ENCODE peak calls at places on chromosome 6, in seven cellular contexts. One of them, this sample, is unnamed.

GRCh38 chr6:165091121-165091785 is 218.2 kb downstream of the C6orf118 start:
- DNase-seq in B cell: no peak
- DNase-seq in brain microvascular endothelial cell: no peak
- DNase-seq in NCI-H1092 treated with DMSO at 0.1 percent for 48 hours: no peak
- DNase-seq in naive thymus-derived CD8-positive, alpha-beta T cell: no peak
- DNase-seq in caudate nucleus: no peak
- DNase-seq in activated CD4-positive, alpha-beta T cell treated with anti-CD3 and anti-CD28 coated beads, Interleukin-2, amount 50 U/mL, for 1 hour: no peak
- DNase-seq in this sample: peak

GRCh38 chr6:135267085-135267484 is 86.0 kb downstream of the MYB start:
- DNase-seq in naive thymus-derived CD8-positive, alpha-beta T cell: no peak
- DNase-seq in activated CD4-positive, alpha-beta T cell treated with anti-CD3 and anti-CD28 coated beads, Interleukin-2, amount 50 U/mL, for 1 hour: no peak
- DNase-seq in caudate nucleus: no peak
- DNase-seq in NCI-H1092 treated with DMSO at 0.1 percent for 48 hours: peak
- DNase-seq in B cell: no peak
- DNase-seq in brain microvascular endothelial cell: no peak
- DNase-seq in this sample: no peak

GRCh38 chr6:107730106-107730505 is 94.0 kb downstream of the SCML4 start:
- DNase-seq in activated CD4-positive, alpha-beta T cell treated with anti-CD3 and anti-CD28 coated beads, Interleukin-2, amount 50 U/mL, for 1 hour: peak
- DNase-seq in brain microvascular endothelial cell: no peak
- DNase-seq in NCI-H1092 treated with DMSO at 0.1 percent for 48 hours: no peak
- DNase-seq in caudate nucleus: no peak
- DNase-seq in naive thymus-derived CD8-positive, alpha-beta T cell: peak
- DNase-seq in B cell: no peak
- DNase-seq in this sample: no peak

GRCh38 chr6:168035661-168036616 is 38.5 kb downstream of the KIF25 start:
- DNase-seq in B cell: no peak
- DNase-seq in naive thymus-derived CD8-positive, alpha-beta T cell: no peak
- DNase-seq in brain microvascular endothelial cell: peak
- DNase-seq in caudate nucleus: no peak
- DNase-seq in activated CD4-positive, alpha-beta T cell treated with anti-CD3 and anti-CD28 coated beads, Interleukin-2, amount 50 U/mL, for 1 hour: no peak
- DNase-seq in NCI-H1092 treated with DMSO at 0.1 percent for 48 hours: peak
- DNase-seq in this sample: no peak

GRCh38 chr6:44841829-44842228 is 454.3 kb downstream of the CDC5L start:
- DNase-seq in naive thymus-derived CD8-positive, alpha-beta T cell: no peak
- DNase-seq in B cell: no peak
- DNase-seq in NCI-H1092 treated with DMSO at 0.1 percent for 48 hours: no peak
- DNase-seq in brain microvascular endothelial cell: no peak
- DNase-seq in caudate nucleus: no peak
- DNase-seq in activated CD4-positive, alpha-beta T cell treated with anti-CD3 and anti-CD28 coated beads, Interleukin-2, amount 50 U/mL, for 1 hour: no peak
- DNase-seq in this sample: no peak

GRCh38 chr6:116545661-116546060 is at the start of gene TRAPPC3L:
- DNase-seq in NCI-H1092 treated with DMSO at 0.1 percent for 48 hours: no peak
- DNase-seq in caudate nucleus: no peak
- DNase-seq in B cell: no peak
- DNase-seq in activated CD4-positive, alpha-beta T cell treated with anti-CD3 and anti-CD28 coated beads, Interleukin-2, amount 50 U/mL, for 1 hour: no peak
- DNase-seq in naive thymus-derived CD8-positive, alpha-beta T cell: no peak
- DNase-seq in brain microvascular endothelial cell: no peak
- DNase-seq in this sample: no peak

GRCh38 chr6:128767150-128767549 is 115.8 kb upstream of the LAMA2 start:
- DNase-seq in B cell: no peak
- DNase-seq in NCI-H1092 treated with DMSO at 0.1 percent for 48 hours: no peak
- DNase-seq in brain microvascular endothelial cell: no peak
- DNase-seq in caudate nucleus: no peak
- DNase-seq in activated CD4-positive, alpha-beta T cell treated with anti-CD3 and anti-CD28 coated beads, Interleukin-2, amount 50 U/mL, for 1 hour: no peak
- DNase-seq in naive thymus-derived CD8-positive, alpha-beta T cell: no peak
- DNase-seq in this sample: no peak

GRCh38 chr6:169695131-169695530 is 6.7 kb downstream of the WDR27 start:
- DNase-seq in brain microvascular endothelial cell: no peak
- DNase-seq in NCI-H1092 treated with DMSO at 0.1 percent for 48 hours: no peak
- DNase-seq in caudate nucleus: no peak
- DNase-seq in naive thymus-derived CD8-positive, alpha-beta T cell: no peak
- DNase-seq in activated CD4-positive, alpha-beta T cell treated with anti-CD3 and anti-CD28 coated beads, Interleukin-2, amount 50 U/mL, for 1 hour: no peak
- DNase-seq in B cell: no peak
- DNase-seq in this sample: no peak

GRCh38 chr6:144469144-144469575 is 184.0 kb downstream of the UTRN start:
- DNase-seq in brain microvascular endothelial cell: no peak
- DNase-seq in NCI-H1092 treated with DMSO at 0.1 percent for 48 hours: no peak
- DNase-seq in caudate nucleus: no peak
- DNase-seq in B cell: no peak
- DNase-seq in naive thymus-derived CD8-positive, alpha-beta T cell: no peak
- DNase-seq in activated CD4-positive, alpha-beta T cell treated with anti-CD3 and anti-CD28 coated beads, Interleukin-2, amount 50 U/mL, for 1 hour: no peak
- DNase-seq in this sample: peak

GRCh38 chr6:36443951-36444428 is 1.2 kb downstream of the KCTD20 start:
- DNase-seq in brain microvascular endothelial cell: no peak
- DNase-seq in B cell: no peak
- DNase-seq in NCI-H1092 treated with DMSO at 0.1 percent for 48 hours: no peak
- DNase-seq in caudate nucleus: no peak
- DNase-seq in naive thymus-derived CD8-positive, alpha-beta T cell: no peak
- DNase-seq in activated CD4-positive, alpha-beta T cell treated with anti-CD3 and anti-CD28 coated beads, Interleukin-2, amount 50 U/mL, for 1 hour: no peak
- DNase-seq in this sample: no peak

GRCh38 chr6:163962627-163963117 is 548.2 kb downstream of the QKI start:
- DNase-seq in activated CD4-positive, alpha-beta T cell treated with anti-CD3 and anti-CD28 coated beads, Interleukin-2, amount 50 U/mL, for 1 hour: no peak
- DNase-seq in naive thymus-derived CD8-positive, alpha-beta T cell: no peak
- DNase-seq in NCI-H1092 treated with DMSO at 0.1 percent for 48 hours: no peak
- DNase-seq in brain microvascular endothelial cell: no peak
- DNase-seq in B cell: no peak
- DNase-seq in caudate nucleus: no peak
- DNase-seq in this sample: no peak

GRCh38 chr6:131063764-131064272 is 773 bp upstream of the EPB41L2 start:
- DNase-seq in activated CD4-positive, alpha-beta T cell treated with anti-CD3 and anti-CD28 coated beads, Interleukin-2, amount 50 U/mL, for 1 hour: no peak
- DNase-seq in NCI-H1092 treated with DMSO at 0.1 percent for 48 hours: no peak
- DNase-seq in B cell: no peak
- DNase-seq in caudate nucleus: no peak
- DNase-seq in naive thymus-derived CD8-positive, alpha-beta T cell: no peak
- DNase-seq in brain microvascular endothelial cell: no peak
- DNase-seq in this sample: no peak

GRCh38 chr6:4612636-4613171 is 163.5 kb upstream of the CDYL start:
- DNase-seq in naive thymus-derived CD8-positive, alpha-beta T cell: no peak
- DNase-seq in brain microvascular endothelial cell: no peak
- DNase-seq in B cell: no peak
- DNase-seq in caudate nucleus: no peak
- DNase-seq in NCI-H1092 treated with DMSO at 0.1 percent for 48 hours: no peak
- DNase-seq in activated CD4-positive, alpha-beta T cell treated with anti-CD3 and anti-CD28 coated beads, Interleukin-2, amount 50 U/mL, for 1 hour: no peak
- DNase-seq in this sample: peak

GRCh38 chr6:86775893-86776292 is 161.4 kb upstream of the HTR1E start:
- DNase-seq in NCI-H1092 treated with DMSO at 0.1 percent for 48 hours: no peak
- DNase-seq in activated CD4-positive, alpha-beta T cell treated with anti-CD3 and anti-CD28 coated beads, Interleukin-2, amount 50 U/mL, for 1 hour: no peak
- DNase-seq in B cell: no peak
- DNase-seq in naive thymus-derived CD8-positive, alpha-beta T cell: no peak
- DNase-seq in caudate nucleus: no peak
- DNase-seq in brain microvascular endothelial cell: no peak
- DNase-seq in this sample: no peak

GRCh38 chr6:166143011-166143410 is 24.6 kb downstream of the TBXT start:
- DNase-seq in activated CD4-positive, alpha-beta T cell treated with anti-CD3 and anti-CD28 coated beads, Interleukin-2, amount 50 U/mL, for 1 hour: no peak
- DNase-seq in B cell: no peak
- DNase-seq in NCI-H1092 treated with DMSO at 0.1 percent for 48 hours: no peak
- DNase-seq in naive thymus-derived CD8-positive, alpha-beta T cell: no peak
- DNase-seq in brain microvascular endothelial cell: peak
- DNase-seq in caudate nucleus: no peak
- DNase-seq in this sample: no peak

GRCh38 chr6:95866732-95867131 is 149.0 kb upstream of the FUT9 start:
- DNase-seq in activated CD4-positive, alpha-beta T cell treated with anti-CD3 and anti-CD28 coated beads, Interleukin-2, amount 50 U/mL, for 1 hour: no peak
- DNase-seq in naive thymus-derived CD8-positive, alpha-beta T cell: no peak
- DNase-seq in NCI-H1092 treated with DMSO at 0.1 percent for 48 hours: peak
- DNase-seq in caudate nucleus: no peak
- DNase-seq in B cell: no peak
- DNase-seq in brain microvascular endothelial cell: no peak
- DNase-seq in this sample: no peak

GRCh38 chr6:29530671-29531310 is 28.7 kb downstream of the UBD start:
- DNase-seq in activated CD4-positive, alpha-beta T cell treated with anti-CD3 and anti-CD28 coated beads, Interleukin-2, amount 50 U/mL, for 1 hour: no peak
- DNase-seq in caudate nucleus: no peak
- DNase-seq in brain microvascular endothelial cell: no peak
- DNase-seq in NCI-H1092 treated with DMSO at 0.1 percent for 48 hours: no peak
- DNase-seq in B cell: no peak
- DNase-seq in naive thymus-derived CD8-positive, alpha-beta T cell: no peak
- DNase-seq in this sample: no peak

GRCh38 chr6:30061766-30062458 is 847 bp downstream of the POLR1H start:
- DNase-seq in NCI-H1092 treated with DMSO at 0.1 percent for 48 hours: no peak
- DNase-seq in activated CD4-positive, alpha-beta T cell treated with anti-CD3 and anti-CD28 coated beads, Interleukin-2, amount 50 U/mL, for 1 hour: peak
- DNase-seq in brain microvascular endothelial cell: no peak
- DNase-seq in naive thymus-derived CD8-positive, alpha-beta T cell: no peak
- DNase-seq in B cell: no peak
- DNase-seq in caudate nucleus: no peak
- DNase-seq in this sample: no peak

GRCh38 chr6:16437984-16438383 is 199.6 kb downstream of the GMPR start:
- DNase-seq in B cell: no peak
- DNase-seq in caudate nucleus: no peak
- DNase-seq in activated CD4-positive, alpha-beta T cell treated with anti-CD3 and anti-CD28 coated beads, Interleukin-2, amount 50 U/mL, for 1 hour: peak
- DNase-seq in NCI-H1092 treated with DMSO at 0.1 percent for 48 hours: no peak
- DNase-seq in brain microvascular endothelial cell: no peak
- DNase-seq in naive thymus-derived CD8-positive, alpha-beta T cell: no peak
- DNase-seq in this sample: no peak

GRCh38 chr6:30518505-30518850 is 29.2 kb downstream of the HLA-E start:
- DNase-seq in B cell: no peak
- DNase-seq in activated CD4-positive, alpha-beta T cell treated with anti-CD3 and anti-CD28 coated beads, Interleukin-2, amount 50 U/mL, for 1 hour: no peak
- DNase-seq in naive thymus-derived CD8-positive, alpha-beta T cell: no peak
- DNase-seq in NCI-H1092 treated with DMSO at 0.1 percent for 48 hours: no peak
- DNase-seq in brain microvascular endothelial cell: no peak
- DNase-seq in caudate nucleus: no peak
- DNase-seq in this sample: no peak

GRCh38 chr6:44701637-44702101 is 314.2 kb downstream of the CDC5L start:
- DNase-seq in B cell: no peak
- DNase-seq in caudate nucleus: no peak
- DNase-seq in NCI-H1092 treated with DMSO at 0.1 percent for 48 hours: no peak
- DNase-seq in activated CD4-positive, alpha-beta T cell treated with anti-CD3 and anti-CD28 coated beads, Interleukin-2, amount 50 U/mL, for 1 hour: no peak
- DNase-seq in naive thymus-derived CD8-positive, alpha-beta T cell: no peak
- DNase-seq in brain microvascular endothelial cell: no peak
- DNase-seq in this sample: peak

GRCh38 chr6:3337521-3338350 is 79.0 kb downstream of the PSMG4 start:
- DNase-seq in activated CD4-positive, alpha-beta T cell treated with anti-CD3 and anti-CD28 coated beads, Interleukin-2, amount 50 U/mL, for 1 hour: no peak
- DNase-seq in B cell: peak
- DNase-seq in naive thymus-derived CD8-positive, alpha-beta T cell: no peak
- DNase-seq in NCI-H1092 treated with DMSO at 0.1 percent for 48 hours: no peak
- DNase-seq in brain microvascular endothelial cell: no peak
- DNase-seq in caudate nucleus: no peak
- DNase-seq in this sample: no peak

GRCh38 chr6:163688971-163689370 is 274.5 kb downstream of the QKI start:
- DNase-seq in NCI-H1092 treated with DMSO at 0.1 percent for 48 hours: no peak
- DNase-seq in activated CD4-positive, alpha-beta T cell treated with anti-CD3 and anti-CD28 coated beads, Interleukin-2, amount 50 U/mL, for 1 hour: no peak
- DNase-seq in caudate nucleus: no peak
- DNase-seq in brain microvascular endothelial cell: no peak
- DNase-seq in naive thymus-derived CD8-positive, alpha-beta T cell: no peak
- DNase-seq in B cell: no peak
- DNase-seq in this sample: no peak

GRCh38 chr6:35725721-35726438 is 11.0 kb upstream of the ARMC12 start:
- DNase-seq in caudate nucleus: peak
- DNase-seq in naive thymus-derived CD8-positive, alpha-beta T cell: no peak
- DNase-seq in brain microvascular endothelial cell: peak
- DNase-seq in activated CD4-positive, alpha-beta T cell treated with anti-CD3 and anti-CD28 coated beads, Interleukin-2, amount 50 U/mL, for 1 hour: no peak
- DNase-seq in NCI-H1092 treated with DMSO at 0.1 percent for 48 hours: no peak
- DNase-seq in B cell: no peak
- DNase-seq in this sample: no peak

GRCh38 chr6:162056745-162057144 is 670.8 kb downstream of the PRKN start:
- DNase-seq in naive thymus-derived CD8-positive, alpha-beta T cell: no peak
- DNase-seq in activated CD4-positive, alpha-beta T cell treated with anti-CD3 and anti-CD28 coated beads, Interleukin-2, amount 50 U/mL, for 1 hour: no peak
- DNase-seq in brain microvascular endothelial cell: peak
- DNase-seq in NCI-H1092 treated with DMSO at 0.1 percent for 48 hours: no peak
- DNase-seq in B cell: no peak
- DNase-seq in caudate nucleus: no peak
- DNase-seq in this sample: no peak

GRCh38 chr6:169967687-169968086 is 216.3 kb downstream of the ERMARD start:
- DNase-seq in brain microvascular endothelial cell: no peak
- DNase-seq in activated CD4-positive, alpha-beta T cell treated with anti-CD3 and anti-CD28 coated beads, Interleukin-2, amount 50 U/mL, for 1 hour: no peak
- DNase-seq in NCI-H1092 treated with DMSO at 0.1 percent for 48 hours: no peak
- DNase-seq in B cell: peak
- DNase-seq in naive thymus-derived CD8-positive, alpha-beta T cell: no peak
- DNase-seq in caudate nucleus: no peak
- DNase-seq in this sample: no peak

GRCh38 chr6:26743157-26743821 is 83.7 kb upstream of the ZNF322 start:
- DNase-seq in activated CD4-positive, alpha-beta T cell treated with anti-CD3 and anti-CD28 coated beads, Interleukin-2, amount 50 U/mL, for 1 hour: no peak
- DNase-seq in B cell: no peak
- DNase-seq in brain microvascular endothelial cell: peak
- DNase-seq in NCI-H1092 treated with DMSO at 0.1 percent for 48 hours: no peak
- DNase-seq in naive thymus-derived CD8-positive, alpha-beta T cell: no peak
- DNase-seq in caudate nucleus: no peak
- DNase-seq in this sample: peak

GRCh38 chr6:41826343-41827043 is 39.0 kb downstream of the TOMM6 start:
- DNase-seq in activated CD4-positive, alpha-beta T cell treated with anti-CD3 and anti-CD28 coated beads, Interleukin-2, amount 50 U/mL, for 1 hour: no peak
- DNase-seq in naive thymus-derived CD8-positive, alpha-beta T cell: no peak
- DNase-seq in brain microvascular endothelial cell: no peak
- DNase-seq in caudate nucleus: no peak
- DNase-seq in B cell: no peak
- DNase-seq in NCI-H1092 treated with DMSO at 0.1 percent for 48 hours: no peak
- DNase-seq in this sample: no peak

GRCh38 chr6:94645191-94645590 is 932.1 kb upstream of the MANEA start:
- DNase-seq in brain microvascular endothelial cell: no peak
- DNase-seq in caudate nucleus: no peak
- DNase-seq in B cell: no peak
- DNase-seq in activated CD4-positive, alpha-beta T cell treated with anti-CD3 and anti-CD28 coated beads, Interleukin-2, amount 50 U/mL, for 1 hour: no peak
- DNase-seq in naive thymus-derived CD8-positive, alpha-beta T cell: no peak
- DNase-seq in NCI-H1092 treated with DMSO at 0.1 percent for 48 hours: no peak
- DNase-seq in this sample: no peak

GRCh38 chr6:138036111-138036510 is 71.1 kb downstream of the PERP start:
- DNase-seq in naive thymus-derived CD8-positive, alpha-beta T cell: no peak
- DNase-seq in caudate nucleus: no peak
- DNase-seq in B cell: no peak
- DNase-seq in brain microvascular endothelial cell: no peak
- DNase-seq in NCI-H1092 treated with DMSO at 0.1 percent for 48 hours: no peak
- DNase-seq in activated CD4-positive, alpha-beta T cell treated with anti-CD3 and anti-CD28 coated beads, Interleukin-2, amount 50 U/mL, for 1 hour: no peak
- DNase-seq in this sample: no peak

GRCh38 chr6:11414564-11414963 is 123.0 kb upstream of the TMEM170B start:
- DNase-seq in naive thymus-derived CD8-positive, alpha-beta T cell: no peak
- DNase-seq in NCI-H1092 treated with DMSO at 0.1 percent for 48 hours: no peak
- DNase-seq in caudate nucleus: no peak
- DNase-seq in brain microvascular endothelial cell: no peak
- DNase-seq in B cell: no peak
- DNase-seq in activated CD4-positive, alpha-beta T cell treated with anti-CD3 and anti-CD28 coated beads, Interleukin-2, amount 50 U/mL, for 1 hour: peak
- DNase-seq in this sample: no peak

GRCh38 chr6:94213176-94213575 is 793.8 kb upstream of the EPHA7 start:
- DNase-seq in caudate nucleus: no peak
- DNase-seq in NCI-H1092 treated with DMSO at 0.1 percent for 48 hours: no peak
- DNase-seq in naive thymus-derived CD8-positive, alpha-beta T cell: no peak
- DNase-seq in B cell: no peak
- DNase-seq in activated CD4-positive, alpha-beta T cell treated with anti-CD3 and anti-CD28 coated beads, Interleukin-2, amount 50 U/mL, for 1 hour: no peak
- DNase-seq in brain microvascular endothelial cell: no peak
- DNase-seq in this sample: no peak

GRCh38 chr6:70129341-70129740 is 173.5 kb downstream of the COL9A1 start:
- DNase-seq in B cell: no peak
- DNase-seq in naive thymus-derived CD8-positive, alpha-beta T cell: no peak
- DNase-seq in activated CD4-positive, alpha-beta T cell treated with anti-CD3 and anti-CD28 coated beads, Interleukin-2, amount 50 U/mL, for 1 hour: no peak
- DNase-seq in brain microvascular endothelial cell: no peak
- DNase-seq in NCI-H1092 treated with DMSO at 0.1 percent for 48 hours: no peak
- DNase-seq in caudate nucleus: no peak
- DNase-seq in this sample: no peak